ENCODE peak calls at places on chromosomes 6 and 20, in four cellular contexts. U is HCT116, Q is K562, W is HepG2. G is an unnamed sample.

GRCh38 chr6:81838031-81838430 is 85.5 kb upstream of the TENT5A start:
- DNase-seq in U (no peak), Q (no peak), W (peak; percentile 67), G (no peak)

GRCh38 chr6:138272543-138273305 is 54.4 kb upstream of the PBOV1 start:
- DNase-seq in Q (no peak), U (no peak), W (no peak), G (no peak)

GRCh38 chr20:57111028-57111373 is 155.4 kb downstream of the BMP7 start:
- DNase-seq in U (no peak), W (no peak), Q (no peak), G (no peak)

GRCh38 chr6:100176951-100177710 is 183.1 kb upstream of the MCHR2 start:
- DNase-seq in Q (no peak), U (no peak), W (no peak), G (no peak)

GRCh38 chr6:18561006-18561750 is 174.0 kb downstream of the RNF144B start:
- DNase-seq in W (no peak), U (no peak), Q (no peak), G (no peak)

GRCh38 chr6:106477158-106477557 is 116.6 kb downstream of the CRYBG1 start:
- DNase-seq in W (no peak), U (no peak), Q (no peak), G (no peak)

GRCh38 chr20:53652090-53652858 is 58.6 kb upstream of the ZNF217 start:
- DNase-seq in U (no peak), Q (no peak), W (peak; percentile 97), G (no peak)

GRCh38 chr6:44000164-44000842 is 126.9 kb downstream of the MRPL14 start:
- DNase-seq in U (peak; percentile 65), W (no peak), Q (peak; percentile 42), G (no peak)

GRCh38 chr20:17622086-17622850 is 52.4 kb downstream of the DSTN start:
- DNase-seq in W (no peak), U (no peak), Q (no peak), G (no peak)

GRCh38 chr6:69732640-69733039 is 64.2 kb downstream of the LMBRD1 start:
- DNase-seq in Q (peak; percentile 17), W (no peak), U (no peak), G (peak; percentile 13)

GRCh38 chr6:11486486-11486885 is 51.1 kb upstream of the TMEM170B start:
- DNase-seq in Q (no peak), U (no peak), W (no peak), G (no peak)

DNA sequence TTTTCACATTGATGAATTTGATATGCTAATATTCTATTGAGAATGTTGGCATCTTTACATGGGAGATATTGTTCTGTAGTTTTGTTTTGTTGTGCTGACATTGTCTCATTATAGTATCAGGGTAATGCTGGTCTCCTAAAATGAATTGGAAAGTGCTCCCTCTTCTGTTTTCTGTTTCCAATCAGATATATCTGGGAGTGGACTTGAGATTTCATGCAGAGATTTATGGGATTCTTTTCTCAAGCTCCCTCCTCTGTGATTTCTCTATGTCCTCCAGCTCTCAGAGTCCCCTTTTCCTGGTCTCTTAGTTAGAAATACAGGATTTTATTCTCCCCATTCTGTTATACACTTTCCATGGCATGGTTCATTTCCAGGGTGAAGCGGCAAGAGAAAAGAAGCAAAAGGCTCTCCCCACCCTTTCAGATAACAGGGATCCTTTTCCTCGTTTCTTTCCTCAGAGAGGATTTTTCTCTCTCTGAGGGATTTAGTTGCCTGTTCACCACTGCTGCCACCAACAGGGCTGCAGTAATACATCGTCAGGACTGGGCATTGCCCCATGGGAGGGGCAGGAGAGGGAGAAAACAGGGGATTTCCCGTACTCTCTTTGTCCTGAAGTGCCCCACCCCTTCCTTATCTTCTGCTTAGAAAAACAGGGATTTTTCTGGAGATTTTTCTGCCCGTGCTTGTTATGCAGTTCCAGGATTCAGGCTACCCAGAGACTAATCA is 59.3 kb upstream of the STMND1 start:
- DNase-seq in Q (no peak), U (peak; percentile 34), W (peak; percentile 20), G (no peak)
- TF ChIP-seq SIN3A in Q (no peak), U (no peak), W (no peak), G (no peak)

DNA sequence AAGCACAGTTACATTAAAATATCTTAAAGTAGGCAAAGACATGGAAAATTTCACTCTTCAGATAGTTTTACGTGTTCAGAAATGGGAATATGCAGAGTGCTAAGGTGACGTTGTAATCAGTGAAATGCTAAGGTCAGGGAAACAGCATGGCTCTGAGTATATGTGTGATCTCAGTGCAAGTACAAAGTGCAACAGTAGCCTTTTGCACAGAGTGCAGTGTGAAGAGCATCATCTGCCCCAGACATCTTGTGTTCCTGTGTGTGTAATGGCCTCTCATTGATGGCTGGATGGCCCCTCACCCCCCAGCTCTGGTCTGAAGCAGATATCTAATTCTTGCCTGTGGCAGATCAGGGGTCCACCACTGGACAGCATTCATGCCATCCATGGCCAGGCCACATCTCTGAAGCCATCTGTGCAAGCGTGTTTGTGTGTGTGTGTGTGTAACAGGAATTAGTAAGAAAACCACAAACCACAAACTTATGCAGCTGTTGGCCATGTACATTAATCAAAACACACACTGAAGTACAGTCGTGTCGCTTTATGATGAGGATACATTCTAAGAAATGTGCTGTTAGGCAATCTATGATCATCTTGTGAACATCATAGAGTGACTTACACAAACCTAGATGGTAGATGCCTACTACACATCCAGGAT is 165.1 kb downstream of the RALGAPA2 start:
- DNase-seq in W (peak; percentile 70), U (no peak), Q (no peak), G (no peak)
- TF ChIP-seq TCF7L2 in W (no peak), U (no peak), Q (no peak), G (no peak)

DNA sequence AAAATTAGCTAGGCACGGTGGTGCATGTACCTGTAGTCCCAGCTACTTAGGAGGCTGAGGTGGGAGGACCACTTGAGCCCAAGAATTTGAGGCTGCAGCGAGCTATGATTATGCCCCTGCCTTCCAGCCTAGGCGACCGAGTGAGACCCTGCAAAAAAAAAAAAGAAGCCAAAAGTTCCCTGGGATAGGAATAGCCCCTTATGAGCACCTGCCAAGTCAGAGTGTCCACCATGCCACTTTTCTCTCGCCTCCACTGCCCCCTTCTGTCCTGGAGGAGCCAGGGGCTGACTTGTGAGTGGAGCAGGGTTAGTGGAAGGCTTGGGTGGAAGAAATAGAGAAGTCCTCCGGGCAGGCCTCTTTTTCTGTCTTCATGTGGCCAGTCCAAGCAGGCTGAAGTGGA is 12.1 kb upstream of the DDX27 start:
- DNase-seq in W (peak; percentile 76), Q (no peak), U (no peak), G (no peak)
- TF ChIP-seq CTCF in W (peak; percentile 94), Q (peak; percentile 38), U (peak; percentile 41), G (no peak)

GRCh38 chr6:152135755-152136448 is 328.4 kb downstream of the ESR1 start:
- DNase-seq in W (peak; percentile 92), U (no peak), Q (no peak), G (peak; percentile 12)
- TF ChIP-seq SIN3A in W (no peak), U (no peak), Q (no peak), G (no peak)

DNA sequence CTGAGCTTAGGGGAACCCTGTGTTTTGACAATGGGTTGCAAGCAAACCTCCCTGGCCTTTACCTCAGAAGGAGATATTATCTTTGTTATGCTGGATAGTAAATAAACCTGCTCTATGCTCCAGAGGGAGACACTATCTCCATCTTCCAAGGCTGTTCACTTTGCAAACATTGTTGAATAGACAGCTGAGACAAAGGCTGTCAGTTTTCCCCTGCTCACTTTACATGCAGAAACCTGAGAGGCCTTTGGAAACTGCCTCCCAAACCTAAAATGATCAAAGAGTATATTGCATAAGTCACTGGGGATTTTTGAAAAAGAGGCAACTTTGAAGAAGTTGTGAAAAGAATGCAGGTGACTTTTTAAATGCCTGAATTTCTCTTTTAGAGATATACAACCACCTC is 61.6 kb downstream of the MRAP2 start:
- DNase-seq in W (peak; percentile 86), Q (no peak), U (no peak), G (no peak)
- TF ChIP-seq TCF7L2 in W (no peak), Q (no peak), U (no peak), G (no peak)

GRCh38 chr6:32621372-32621771 is 15.8 kb upstream of the HLA-DQA1 start:
- DNase-seq in W (no peak), Q (no peak), U (no peak), G (no peak)

GRCh38 chr6:32624565-32624964 is 12.6 kb upstream of the HLA-DQA1 start:
- DNase-seq in W (no peak), U (no peak), Q (no peak), G (no peak)

GRCh38 chr6:32625137-32625536 is 12.1 kb upstream of the HLA-DQA1 start:
- DNase-seq in W (no peak), Q (no peak), U (no peak), G (no peak)

GRCh38 chr6:32623693-32624092 is 13.5 kb upstream of the HLA-DQA1 start:
- DNase-seq in W (no peak), U (no peak), Q (no peak), G (no peak)

DNA sequence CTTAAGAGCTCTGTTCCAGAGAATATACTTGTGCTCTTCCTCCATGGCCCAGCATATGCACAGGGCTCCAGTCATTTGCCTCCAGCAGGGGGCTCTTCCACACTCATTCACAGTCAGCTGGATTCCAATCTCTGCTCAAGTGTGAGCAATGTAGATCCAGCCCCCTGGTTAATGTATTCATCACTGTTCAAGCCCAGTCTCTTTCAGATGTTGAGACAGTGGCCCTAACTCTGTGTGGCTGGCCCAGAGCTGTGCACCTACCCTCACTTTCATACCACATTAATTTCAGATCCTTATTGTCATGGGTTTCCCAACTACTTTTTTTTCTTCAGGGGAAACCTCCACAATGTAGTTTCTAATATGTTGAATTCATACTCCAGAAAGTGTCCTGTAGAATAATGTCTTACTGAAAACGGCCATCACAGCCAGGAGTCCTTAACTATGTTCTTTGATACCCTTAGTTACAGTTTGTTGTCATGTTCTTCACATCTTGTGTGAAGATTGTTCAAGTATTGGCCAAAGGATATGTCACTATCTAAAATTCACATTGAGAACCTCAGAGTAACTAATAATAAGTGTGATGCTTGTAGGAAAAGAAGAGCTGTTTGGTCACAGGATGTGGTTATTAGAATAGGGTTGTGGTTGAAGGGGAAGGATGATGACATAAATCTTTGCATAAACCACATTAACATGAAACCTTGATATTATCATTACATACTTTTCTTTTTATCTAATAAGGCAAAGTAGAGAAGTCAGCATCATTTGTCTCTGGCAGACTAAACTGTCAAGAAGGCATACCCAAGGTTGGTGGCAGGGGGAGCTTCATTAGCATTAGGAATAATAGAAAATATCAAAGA is 14.4 kb upstream of the HLA-DQA1 start:
- DNase-seq in W (peak; percentile 28), Q (no peak), U (no peak), G (no peak)
- TF ChIP-seq CTCF in W (peak; percentile 58), Q (no peak), U (no peak), G (peak; percentile 57)

DNA sequence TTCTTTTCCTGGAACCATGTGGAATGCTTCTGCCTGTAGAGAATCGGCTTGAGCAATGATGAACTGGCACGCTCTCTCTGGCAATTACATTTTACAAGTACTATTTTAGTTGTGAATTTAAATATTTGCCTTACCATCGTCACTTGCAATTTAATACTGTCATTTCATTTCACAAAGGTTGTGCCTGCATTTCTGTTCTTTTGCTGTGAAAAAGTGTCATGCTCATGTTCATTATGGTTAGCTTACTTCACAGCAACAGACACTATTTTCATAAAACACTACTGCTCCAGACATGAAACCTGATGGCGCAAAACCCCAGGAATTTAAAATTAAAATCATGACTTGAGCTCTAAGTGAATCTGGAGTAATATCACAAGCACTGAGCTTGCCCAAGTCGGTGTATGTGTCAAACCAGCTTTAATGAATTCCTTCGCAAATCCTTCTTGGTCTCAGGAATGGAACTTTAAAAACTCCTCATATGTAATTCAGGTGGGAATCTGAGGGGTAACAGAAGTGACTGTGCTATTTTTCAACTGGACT is 59.8 kb upstream of the EMILIN3 start:
- DNase-seq in W (no peak), Q (no peak), U (no peak), G (no peak)
- TF ChIP-seq SIN3A in W (no peak), Q (no peak), U (no peak), G (no peak)

G was measured in Panc1.